ENCODE peak calls at places on chromosomes 13 and 19, in six cellular contexts. X is MM.1S, C is stomach, H is astrocyte, I is AG10803, R is HFF-Myc. A is an unnamed sample.

GRCh38 chr19:58543826-58544590 is at the start of gene TRIM28:
- DNase-seq in X (peak), C (peak), H (peak), I (peak), R (peak), A (peak)

GRCh38 chr19:4795400-4795799 is 3.9 kb downstream of the FEM1A start:
- DNase-seq in X (no peak), C (no peak), H (peak), I (no peak), R (no peak), A (no peak)

GRCh38 chr13:35485451-35485850 is 9.0 kb upstream of the MAB21L1 start:
- DNase-seq in X (no peak), C (no peak), H (no peak), I (no peak), R (no peak), A (no peak)

GRCh38 chr19:17968376-17968775 is 1.5 kb downstream of the KCNN1 start:
- DNase-seq in X (no peak), C (no peak), H (no peak), I (no peak), R (no peak), A (no peak)

GRCh38 chr19:46898731-46899130 is 37.9 kb downstream of the ARHGAP35 start:
- DNase-seq in X (no peak), C (no peak), H (peak), I (peak), R (no peak), A (peak)

GRCh38 chr19:14347999-14348889 is 33.0 kb upstream of the ADGRE5 start:
- DNase-seq in X (peak), C (peak), H (no peak), I (peak), R (no peak), A (no peak)

GRCh38 chr19:49801966-49802661 is 11.0 kb downstream of the FUZ start:
- DNase-seq in X (no peak), C (peak), H (peak), I (peak), R (peak), A (no peak)

GRCh38 chr19:343941-344624 is 513 bp downstream of the MIER2 start:
- DNase-seq in X (no peak), C (no peak), H (no peak), I (no peak), R (no peak), A (no peak)

GRCh38 chr19:48997972-48998371 is 4.3 kb downstream of the RUVBL2 start:
- DNase-seq in X (peak), C (peak), H (no peak), I (peak), R (no peak), A (no peak)

DNA sequence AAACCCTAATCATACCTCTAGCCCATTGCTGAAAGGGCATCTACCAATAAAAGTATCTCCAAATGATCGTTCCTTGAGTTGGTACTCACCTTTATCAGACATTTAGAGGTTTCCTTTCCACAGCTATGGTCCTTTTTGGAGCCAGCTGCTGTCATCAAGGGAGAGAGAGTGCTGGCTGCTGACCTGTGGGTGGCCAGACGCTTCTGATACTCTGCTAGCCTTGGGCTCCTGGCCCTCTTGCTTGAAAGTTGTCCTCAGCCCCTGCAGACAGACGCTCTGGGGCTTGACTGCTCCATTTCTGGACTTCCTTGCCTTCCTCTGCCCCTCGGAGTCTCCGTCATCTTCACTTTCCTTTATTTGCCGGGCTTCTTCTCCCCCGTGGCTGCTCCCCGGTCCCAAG is 499.1 kb downstream of the DIAPH3 start:
- DNase-seq in X (no peak), C (no peak), H (no peak), I (no peak), R (no peak), A (no peak)
- H3K4me3 ChIP-seq in X (no peak), C (no peak), H (no peak), I (no peak), R (no peak), A (no peak)

DNA sequence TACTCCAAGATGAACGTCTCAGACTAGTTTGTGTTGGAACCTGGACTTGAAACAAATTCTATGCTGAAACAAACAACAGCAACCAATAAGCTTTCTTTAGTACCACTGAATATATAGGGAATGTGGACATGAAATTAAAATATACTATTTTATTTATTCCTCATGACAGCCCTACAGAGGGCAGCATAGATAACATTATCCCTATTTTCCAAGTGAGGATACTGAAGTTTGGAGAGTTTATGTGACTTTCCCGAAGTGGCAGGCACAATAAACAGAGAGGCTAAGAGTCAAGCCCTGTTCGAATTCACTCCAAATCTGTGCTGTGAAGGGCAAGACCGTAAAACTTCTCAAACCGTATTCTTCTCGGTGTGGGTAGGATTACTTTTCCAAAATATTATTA is 509.9 kb upstream of the GPC6 start:
- DNase-seq in X (no peak), C (no peak), H (peak), I (peak), R (peak), A (no peak)
- TF ChIP-seq CTCF in X (no peak), C (no peak), H (peak), I (peak), R (peak), A (peak)

DNA sequence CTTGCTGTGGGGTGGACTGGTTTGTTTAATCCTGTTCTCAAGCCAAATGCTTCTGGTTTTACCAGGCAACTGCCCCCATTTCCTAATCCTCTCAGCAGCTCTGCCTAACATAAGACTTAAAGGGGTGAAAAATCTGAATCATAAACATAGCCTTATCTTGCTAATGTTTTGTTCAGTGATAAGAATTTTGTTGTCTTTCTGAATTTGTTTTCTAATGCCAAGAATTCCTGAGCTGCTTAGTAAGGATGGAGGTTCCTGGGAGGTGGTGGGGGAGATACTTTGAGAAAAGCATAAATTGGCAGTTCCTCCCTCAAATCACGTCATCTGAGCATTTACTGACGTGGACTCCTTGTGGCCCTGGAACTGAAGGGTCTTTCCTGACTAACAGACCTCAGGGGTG is 42.8 kb downstream of the ING1 start:
- DNase-seq in X (no peak), C (no peak), H (peak), I (peak), R (no peak), A (peak)
- H3K4me3 ChIP-seq in X (no peak), C (no peak), H (no peak), I (no peak), R (no peak), A (no peak)

DNA sequence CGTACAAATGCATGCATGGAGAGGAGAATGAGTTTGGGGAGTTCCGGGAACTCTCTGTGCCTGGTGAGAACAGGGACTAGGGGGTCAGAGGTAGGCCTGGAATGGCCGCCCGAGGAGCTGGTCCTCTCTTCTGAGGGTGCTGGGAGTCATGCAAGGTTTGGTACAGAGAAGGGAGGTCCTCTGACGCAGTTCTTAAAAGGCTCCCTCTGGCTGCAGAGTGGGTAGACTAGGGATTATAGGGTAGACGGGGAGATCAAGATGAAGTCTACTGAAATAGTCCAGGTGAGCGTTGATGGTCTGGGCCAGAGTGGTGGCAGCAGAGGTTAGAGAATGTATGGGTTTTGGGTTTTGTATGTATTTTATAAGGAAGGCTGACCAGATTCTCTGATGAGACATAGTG is 796 bp downstream of the ZNF304 start:
- DNase-seq in X (no peak), C (no peak), H (no peak), I (peak), R (no peak), A (no peak)
- TF ChIP-seq CTCF in X (no peak), C (no peak), H (no peak), I (no peak), R (no peak), A (no peak)

A was measured in AG09309.